ENCODE peak calls at places on chromosomes 6 and 20, in eight cellular contexts. M is caudate nucleus, V is mesothelial cell of epicardium, Y is progenitor cell of endocrine pancreas, N is GM12865, G is ACHN, E is GM23338, W is WTC11. F is an unnamed sample.

GRCh38 chr6:11270030-11271027 is 37.9 kb upstream of the NEDD9 start:
- DNase-seq in Y (no peak), N (no peak), V (no peak), M (no peak), E (no peak), W (no peak), G (no peak), F (no peak)

GRCh38 chr6:33235221-33235634 is 26.9 kb downstream of the RING1 start:
- DNase-seq in Y (no peak), V (no peak), N (no peak), M (no peak), E (no peak), W (no peak), G (no peak), F (no peak)

GRCh38 chr20:21520702-21521595 is 7.1 kb upstream of the NKX2-2 start:
- DNase-seq in N (no peak), G (no peak), M (peak), V (no peak), E (peak), Y (no peak), W (peak), F (no peak)

GRCh38 chr6:54719633-54720032 is 126.9 kb upstream of the FAM83B start:
- DNase-seq in Y (no peak), W (no peak), V (no peak), G (no peak), M (no peak), E (no peak), N (no peak), F (no peak)

GRCh38 chr6:12296255-12296573 is 6.1 kb downstream of the EDN1 start:
- DNase-seq in V (no peak), G (peak), M (no peak), N (no peak), W (no peak), E (no peak), Y (no peak), F (no peak)

GRCh38 chr20:48886189-48886588 is 35.3 kb upstream of the ARFGEF2 start:
- DNase-seq in E (no peak), N (no peak), W (no peak), Y (no peak), V (no peak), G (no peak), M (no peak), F (no peak)

GRCh38 chr6:150224820-150225219 is 82.0 kb downstream of the PPP1R14C start:
- DNase-seq in Y (no peak), W (no peak), G (no peak), E (peak), V (no peak), M (no peak), N (no peak), F (no peak)

GRCh38 chr6:19478992-19479391 is 358.2 kb upstream of the ID4 start:
- DNase-seq in G (no peak), N (no peak), M (no peak), E (no peak), Y (no peak), V (no peak), W (no peak), F (no peak)

GRCh38 chr6:159899994-159900745 is 9.4 kb downstream of the MAS1 start:
- DNase-seq in W (no peak), M (no peak), V (no peak), G (peak), N (no peak), E (no peak), Y (no peak), F (no peak)

GRCh38 chr20:57736738-57737347 is 27.0 kb upstream of the PMEPA1 start:
- DNase-seq in W (no peak), M (no peak), N (peak), E (no peak), G (no peak), Y (no peak), V (no peak), F (no peak)

GRCh38 chr20:51379601-51380341 is 162.7 kb downstream of the NFATC2 start:
- DNase-seq in M (no peak), G (no peak), W (no peak), Y (no peak), N (no peak), V (no peak), E (no peak), F (no peak)

GRCh38 chr6:119426619-119427018 is 77.1 kb upstream of the MAN1A1 start:
- DNase-seq in W (no peak), E (no peak), M (no peak), N (no peak), Y (no peak), G (no peak), V (no peak), F (no peak)

GRCh38 chr6:41878246-41878645 is 16.9 kb downstream of the USP49 start:
- DNase-seq in E (peak), M (no peak), Y (no peak), N (no peak), W (no peak), G (peak), V (no peak), F (no peak)

GRCh38 chr20:61968932-61969331 is 96.7 kb downstream of the TAF4 start:
- DNase-seq in E (no peak), W (no peak), G (no peak), N (no peak), Y (no peak), M (no peak), V (no peak), F (no peak)

GRCh38 chr6:90105766-90106165 is 190.9 kb downstream of the BACH2 start:
- DNase-seq in V (no peak), W (no peak), G (no peak), M (no peak), Y (no peak), N (no peak), E (no peak), F (peak)

GRCh38 chr6:134309227-134309626 is 8.7 kb downstream of the SGK1 start:
- DNase-seq in V (no peak), G (no peak), W (no peak), N (no peak), Y (no peak), E (no peak), M (no peak), F (no peak)

GRCh38 chr6:45256697-45257695 is 71.1 kb upstream of the RUNX2 start:
- DNase-seq in G (no peak), Y (no peak), N (no peak), E (no peak), M (no peak), W (no peak), V (no peak), F (peak)

GRCh38 chr20:57370316-57370715 is 19.3 kb downstream of the RAE1 start:
- DNase-seq in E (no peak), M (no peak), G (no peak), Y (no peak), V (no peak), W (no peak), N (no peak), F (no peak)

GRCh38 chr6:108163267-108163643 is 2.6 kb upstream of the NR2E1 start:
- DNase-seq in W (no peak), N (no peak), E (peak), Y (no peak), G (peak), V (no peak), M (no peak), F (peak)

GRCh38 chr6:134235937-134236751 is 81.8 kb downstream of the SGK1 start:
- DNase-seq in Y (no peak), V (no peak), M (no peak), N (peak), W (no peak), G (no peak), E (no peak), F (peak)

GRCh38 chr6:110660066-110660655 is 155.1 kb downstream of the CDK19 start:
- DNase-seq in N (no peak), M (no peak), Y (no peak), W (no peak), E (no peak), V (no peak), G (no peak), F (no peak)

GRCh38 chr6:29949934-29950333 is 7.6 kb downstream of the HLA-A start:
- DNase-seq in Y (no peak), W (no peak), V (no peak), N (no peak), E (no peak), M (no peak), G (no peak), F (no peak)

GRCh38 chr6:30691208-30691872 is 556 bp upstream of the NRM start:
- DNase-seq in W (no peak), N (no peak), E (peak), M (no peak), V (no peak), Y (no peak), G (no peak), F (no peak)

GRCh38 chr6:81895511-81896185 is 143.2 kb upstream of the TENT5A start:
- DNase-seq in Y (no peak), M (no peak), E (no peak), W (no peak), N (no peak), G (no peak), V (no peak), F (no peak)

GRCh38 chr6:63372951-63373533 is 53.3 kb upstream of the LGSN start:
- DNase-seq in M (no peak), V (no peak), Y (no peak), G (no peak), N (no peak), W (no peak), E (no peak), F (no peak)

GRCh38 chr20:6081236-6081635 is 27.4 kb upstream of the LRRN4 start:
- DNase-seq in W (no peak), Y (no peak), N (no peak), M (no peak), E (no peak), V (no peak), G (peak), F (peak)

GRCh38 chr6:166494757-166495486 is 91.6 kb downstream of the RAMACL start:
- DNase-seq in V (no peak), W (no peak), G (no peak), Y (no peak), E (no peak), M (peak), N (no peak), F (no peak)

GRCh38 chr20:58558483-58559367 is 43.5 kb upstream of the APCDD1L start:
- DNase-seq in M (no peak), N (no peak), V (no peak), G (no peak), E (peak), W (peak), Y (no peak), F (no peak)